ENCODE peak calls at places on chromosomes 2 and 18, in four cellular contexts. One of them, this sample, is unnamed.

GRCh38 chr2:222709191-222709891 is 37.9 kb downstream of the MOGAT1 start:
- DNase-seq in K562: peak; percentile 77
- DNase-seq in GM12878: no peak
- DNase-seq in HepG2: peak; percentile 99
- DNase-seq in this sample: peak; percentile 42

GRCh38 chr2:3178206-3179031 is 199.2 kb downstream of the EIPR1 start:
- DNase-seq in HepG2: no peak
- DNase-seq in K562: no peak
- DNase-seq in GM12878: no peak
- DNase-seq in this sample: no peak

GRCh38 chr2:101520246-101520645 is 45.3 kb upstream of the RFX8 start:
- DNase-seq in GM12878: no peak
- DNase-seq in K562: no peak
- DNase-seq in HepG2: no peak
- DNase-seq in this sample: no peak

GRCh38 chr2:21333694-21334093 is 209.9 kb downstream of the TDRD15 start:
- DNase-seq in HepG2: no peak
- DNase-seq in K562: no peak
- DNase-seq in GM12878: no peak
- DNase-seq in this sample: no peak

GRCh38 chr2:66696856-66697255 is 261.9 kb downstream of the MEIS1 start:
- DNase-seq in GM12878: no peak
- DNase-seq in HepG2: no peak
- DNase-seq in K562: no peak
- DNase-seq in this sample: no peak

GRCh38 chr2:152861349-152861942 is 143.0 kb downstream of the ARL6IP6 start:
- DNase-seq in GM12878: no peak
- DNase-seq in HepG2: peak; percentile 43
- DNase-seq in K562: peak; percentile 58
- DNase-seq in this sample: peak; percentile 79

GRCh38 chr2:160270571-160271113 is 70.6 kb upstream of the ITGB6 start:
- DNase-seq in HepG2: no peak
- DNase-seq in K562: no peak
- DNase-seq in GM12878: no peak
- DNase-seq in this sample: peak; percentile 53

GRCh38 chr2:122634920-122635319 is 879.5 kb downstream of the TSN start:
- DNase-seq in GM12878: no peak
- DNase-seq in HepG2: no peak
- DNase-seq in K562: no peak
- DNase-seq in this sample: no peak

GRCh38 chr2:52805901-52806410 is 961.6 kb upstream of the CHAC2 start:
- DNase-seq in K562: no peak
- DNase-seq in HepG2: no peak
- DNase-seq in GM12878: no peak
- DNase-seq in this sample: no peak

GRCh38 chr18:8608795-8609673 is at the start of gene RAB12:
- DNase-seq in HepG2: peak; percentile 56
- DNase-seq in GM12878: no peak
- DNase-seq in K562: peak; percentile 92
- DNase-seq in this sample: peak; percentile 87

GRCh38 chr2:233829193-233830110 is 24.9 kb downstream of the HJURP start:
- DNase-seq in GM12878: no peak
- DNase-seq in K562: no peak
- DNase-seq in HepG2: no peak
- DNase-seq in this sample: no peak

GRCh38 chr2:161112885-161113284 is 47.3 kb upstream of the TANK start:
- DNase-seq in HepG2: no peak
- DNase-seq in GM12878: no peak
- DNase-seq in K562: no peak
- DNase-seq in this sample: no peak

GRCh38 chr2:180442860-180443644 is 436.0 kb upstream of the CWC22 start:
- DNase-seq in K562: no peak
- DNase-seq in HepG2: no peak
- DNase-seq in GM12878: no peak
- DNase-seq in this sample: no peak

GRCh38 chr2:199160677-199161465 is 296.9 kb downstream of the SATB2 start:
- DNase-seq in HepG2: peak; percentile 10
- DNase-seq in GM12878: no peak
- DNase-seq in K562: no peak
- DNase-seq in this sample: no peak

GRCh38 chr2:36672199-36672598 is 24.3 kb upstream of the VIT start:
- DNase-seq in HepG2: peak; percentile 52
- DNase-seq in K562: no peak
- DNase-seq in GM12878: no peak
- DNase-seq in this sample: peak; percentile 69

GRCh38 chr2:52918551-52918950 is 849.1 kb upstream of the CHAC2 start:
- DNase-seq in HepG2: no peak
- DNase-seq in GM12878: no peak
- DNase-seq in K562: no peak
- DNase-seq in this sample: no peak

GRCh38 chr2:206846854-206847834 is 81.7 kb downstream of the FASTKD2 start:
- DNase-seq in K562: no peak
- DNase-seq in HepG2: peak; percentile 94
- DNase-seq in GM12878: no peak
- DNase-seq in this sample: no peak

GRCh38 chr2:240467149-240467642 is 31.7 kb downstream of the GPC1 start:
- DNase-seq in HepG2: no peak
- DNase-seq in GM12878: no peak
- DNase-seq in K562: no peak
- DNase-seq in this sample: no peak

GRCh38 chr2:218429951-218430692 is 11.2 kb downstream of the VIL1 start:
- DNase-seq in GM12878: no peak
- DNase-seq in K562: no peak
- DNase-seq in HepG2: no peak
- DNase-seq in this sample: no peak

GRCh38 chr2:206840999-206841398 is 75.6 kb downstream of the FASTKD2 start:
- DNase-seq in GM12878: no peak
- DNase-seq in K562: no peak
- DNase-seq in HepG2: no peak
- DNase-seq in this sample: peak; percentile 72

GRCh38 chr2:31922542-31923408 is 88.0 kb downstream of the MEMO1 start:
- DNase-seq in HepG2: no peak
- DNase-seq in K562: no peak
- DNase-seq in GM12878: peak; percentile 5
- DNase-seq in this sample: no peak

GRCh38 chr2:3256655-3257054 is 121.0 kb downstream of the EIPR1 start:
- DNase-seq in K562: no peak
- DNase-seq in GM12878: no peak
- DNase-seq in HepG2: no peak
- DNase-seq in this sample: no peak

GRCh38 chr2:129253461-129253812 is 726.0 kb upstream of the RAB6C start:
- DNase-seq in K562: peak; percentile 23
- DNase-seq in HepG2: no peak
- DNase-seq in GM12878: no peak
- DNase-seq in this sample: peak; percentile 70

GRCh38 chr2:26976242-26976641 is 5.8 kb downstream of the MAPRE3 start:
- DNase-seq in K562: no peak
- DNase-seq in GM12878: no peak
- DNase-seq in HepG2: no peak
- DNase-seq in this sample: no peak

GRCh38 chr2:231648579-231649174 is 56.0 kb downstream of the TEX44 start:
- DNase-seq in HepG2: peak; percentile 65
- DNase-seq in GM12878: no peak
- DNase-seq in K562: no peak
- DNase-seq in this sample: peak; percentile 82

GRCh38 chr2:95010697-95011096 is 14.8 kb upstream of the MAL start:
- DNase-seq in HepG2: no peak
- DNase-seq in GM12878: no peak
- DNase-seq in K562: no peak
- DNase-seq in this sample: no peak

GRCh38 chr2:127427376-127428056 is 9.3 kb downstream of the PROC start:
- DNase-seq in HepG2: no peak
- DNase-seq in K562: no peak
- DNase-seq in GM12878: no peak
- DNase-seq in this sample: no peak

DNA sequence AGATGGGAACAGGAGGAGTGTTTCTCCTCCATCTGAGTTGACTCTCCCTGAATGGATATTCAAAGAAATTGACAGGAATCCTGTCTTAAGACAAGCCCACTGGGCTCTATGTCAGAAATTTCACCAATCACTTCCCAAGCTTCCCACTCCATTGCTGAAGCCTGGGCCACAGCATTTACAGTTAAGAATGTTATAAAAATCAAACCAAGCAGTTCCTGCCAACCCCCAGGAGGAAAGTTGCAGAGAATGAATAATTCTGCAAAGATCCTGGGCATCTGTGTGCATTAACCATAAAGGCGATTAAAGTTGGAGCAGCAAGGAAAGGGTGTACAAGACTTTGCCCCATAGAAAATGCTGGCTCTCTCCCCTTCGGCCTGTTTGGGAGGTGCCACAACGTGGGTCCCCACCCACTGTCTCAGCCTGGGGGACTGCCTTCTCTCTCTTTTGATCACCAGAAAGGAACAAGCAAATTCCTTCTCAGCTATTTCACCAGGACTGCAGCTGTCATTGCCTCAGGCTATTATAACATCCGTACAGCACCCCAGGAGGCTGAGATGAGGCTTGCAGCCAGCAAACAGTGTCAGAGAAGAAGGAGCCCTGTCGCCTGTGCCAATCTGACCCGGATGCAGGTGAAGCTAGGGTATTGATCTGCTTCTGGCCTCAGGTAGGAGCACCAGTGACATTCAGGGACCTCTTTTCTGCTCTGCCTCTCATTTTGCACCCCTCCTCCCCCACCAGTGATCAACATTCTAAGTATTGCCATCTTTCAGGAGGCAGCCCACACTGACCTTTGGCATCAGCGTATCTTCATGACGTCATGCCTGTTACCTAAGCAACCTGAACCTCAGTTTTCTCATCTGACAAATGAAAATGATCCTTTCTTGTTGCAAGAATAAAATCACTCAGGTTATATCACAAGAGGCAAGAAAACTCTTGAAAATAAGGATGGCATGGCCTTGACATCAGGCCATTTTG is 219.0 kb downstream of the SH3BP4 start:
- DNase-seq in GM12878: no peak
- DNase-seq in K562: no peak
- DNase-seq in HepG2: no peak
- DNase-seq in this sample: peak; percentile 68
- TF ChIP-seq JUNB in GM12878: no peak
- TF ChIP-seq JUNB in K562: no peak
- TF ChIP-seq JUNB in HepG2: no peak
- TF ChIP-seq JUNB in this sample: no peak

DNA sequence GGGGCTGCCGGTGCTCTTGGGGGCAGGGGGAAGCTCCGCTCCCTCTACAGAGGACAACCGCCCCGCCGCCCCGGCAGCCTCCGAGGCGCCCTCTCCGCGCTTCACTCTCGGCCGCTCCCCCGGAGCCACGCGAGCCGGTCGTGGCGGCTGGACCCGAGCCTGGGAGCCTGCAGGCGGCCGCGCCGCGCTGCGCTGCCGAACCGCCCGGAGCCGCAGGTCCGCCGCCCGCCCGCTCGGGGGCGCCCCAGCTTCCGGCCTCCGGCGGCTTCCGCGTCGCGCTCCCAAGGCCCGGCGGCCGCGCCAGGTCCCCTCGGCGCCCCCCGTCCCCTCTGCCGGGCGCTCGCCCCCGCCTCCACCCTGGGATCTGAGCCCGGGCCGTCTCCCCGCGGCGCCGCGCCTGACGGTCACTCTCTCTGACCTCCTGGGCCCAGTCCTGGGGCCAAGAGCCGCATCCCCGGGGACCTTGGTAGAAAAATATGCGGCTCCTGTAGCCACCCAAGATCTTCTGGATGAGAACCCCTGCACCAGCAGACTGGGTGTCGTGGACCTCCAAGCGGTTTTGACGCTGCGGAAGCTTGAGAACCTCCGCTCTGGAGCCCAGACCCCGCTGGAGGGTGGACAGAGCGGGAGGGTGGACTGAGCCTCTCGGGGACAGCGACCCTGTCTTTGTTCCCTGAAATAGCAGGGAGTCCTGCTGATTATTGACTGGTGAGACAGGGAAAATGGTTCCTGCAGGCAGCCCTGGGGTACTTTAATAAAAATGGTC is 44.3 kb downstream of the SERTAD2 start:
- DNase-seq in K562: peak; percentile 90
- DNase-seq in HepG2: no peak
- DNase-seq in GM12878: no peak
- DNase-seq in this sample: peak; percentile 81
- H3K36me3 ChIP-seq in K562: no peaks in the 10 kb centered on the region
- H3K36me3 ChIP-seq in HepG2: no peaks in the 10 kb centered on the region
- H3K36me3 ChIP-seq in GM12878: no peaks in the 10 kb centered on the region
- H3K36me3 ChIP-seq in this sample: no peaks in the 10 kb centered on the region

GRCh38 chr2:8985561-8986326 is 17.7 kb downstream of the MBOAT2 start:
- DNase-seq in HepG2: no peak
- DNase-seq in GM12878: no peak
- DNase-seq in K562: no peak
- DNase-seq in this sample: no peak
- TF ChIP-seq JUNB in HepG2: no peak
- TF ChIP-seq JUNB in GM12878: no peak
- TF ChIP-seq JUNB in K562: no peak
- TF ChIP-seq JUNB in this sample: no peak

GRCh38 chr2:99439989-99440388 is 49.8 kb downstream of the REV1 start:
- DNase-seq in K562: no peak
- DNase-seq in HepG2: no peak
- DNase-seq in GM12878: no peak
- DNase-seq in this sample: peak; percentile 30
- H3K36me3 ChIP-seq in K562: peaks cover 60% of the 10 kb centered on the region
- H3K36me3 ChIP-seq in HepG2: peaks cover 54% of the 10 kb centered on the region
- H3K36me3 ChIP-seq in GM12878: peaks cover 4% of the 10 kb centered on the region
- H3K36me3 ChIP-seq in this sample: no peaks in the 10 kb centered on the region